ENCODE peak calls at places on chromosomes 7 and 10, in five cellular contexts. One of them, this sample, is unnamed.

GRCh38 chr7:77266162-77266807 is 66.7 kb upstream of the FGL2 start:
- DNase-seq in Panc1: no peak
- DNase-seq in K562: no peak
- DNase-seq in SK-N-SH: no peak
- DNase-seq in HepG2: no peak
- DNase-seq in this sample: peak; percentile 33

GRCh38 chr10:56178210-56178609 is 182.8 kb downstream of the ZWINT start:
- DNase-seq in Panc1: no peak
- DNase-seq in K562: no peak
- DNase-seq in SK-N-SH: peak; percentile 11
- DNase-seq in HepG2: no peak
- DNase-seq in this sample: no peak

GRCh38 chr7:142104550-142105527 is 6.7 kb upstream of the MGAM2 start:
- DNase-seq in Panc1: no peak
- DNase-seq in K562: no peak
- DNase-seq in SK-N-SH: no peak
- DNase-seq in HepG2: peak; percentile 90
- DNase-seq in this sample: no peak

GRCh38 chr7:155405399-155406318 is 52.3 kb upstream of the EN2 start:
- DNase-seq in Panc1: no peak
- DNase-seq in K562: peak; percentile 35
- DNase-seq in SK-N-SH: peak; percentile 70
- DNase-seq in HepG2: no peak
- DNase-seq in this sample: no peak

GRCh38 chr7:22231806-22232205 is 125.1 kb downstream of the RAPGEF5 start:
- DNase-seq in Panc1: no peak
- DNase-seq in K562: no peak
- DNase-seq in SK-N-SH: no peak
- DNase-seq in HepG2: no peak
- DNase-seq in this sample: no peak

GRCh38 chr7:140909476-140910161 is 15.1 kb downstream of the BRAF start:
- DNase-seq in Panc1: no peak
- DNase-seq in K562: no peak
- DNase-seq in SK-N-SH: no peak
- DNase-seq in HepG2: no peak
- DNase-seq in this sample: no peak

GRCh38 chr10:118394557-118395194 is 52.6 kb upstream of the FAM204A start:
- DNase-seq in Panc1: no peak
- DNase-seq in K562: no peak
- DNase-seq in SK-N-SH: no peak
- DNase-seq in HepG2: no peak
- DNase-seq in this sample: no peak

GRCh38 chr7:88167223-88167622 is 52.6 kb downstream of the SRI start:
- DNase-seq in Panc1: no peak
- DNase-seq in K562: no peak
- DNase-seq in SK-N-SH: peak; percentile 19
- DNase-seq in HepG2: no peak
- DNase-seq in this sample: no peak

GRCh38 chr7:37665352-37666022 is 18.1 kb upstream of the GPR141 start:
- DNase-seq in Panc1: no peak
- DNase-seq in K562: no peak
- DNase-seq in SK-N-SH: no peak
- DNase-seq in HepG2: no peak
- DNase-seq in this sample: no peak

GRCh38 chr10:67606572-67606971 is 89.4 kb downstream of the CTNNA3 start:
- DNase-seq in Panc1: peak; percentile 71
- DNase-seq in K562: no peak
- DNase-seq in SK-N-SH: no peak
- DNase-seq in HepG2: no peak
- DNase-seq in this sample: no peak

GRCh38 chr10:132346806-132347205 is 14.8 kb downstream of the LRRC27 start:
- DNase-seq in Panc1: no peak
- DNase-seq in K562: no peak
- DNase-seq in SK-N-SH: no peak
- DNase-seq in HepG2: no peak
- DNase-seq in this sample: no peak

GRCh38 chr10:30432631-30433285 is 1.2 kb upstream of the MAP3K8 start:
- DNase-seq in Panc1: no peak
- DNase-seq in K562: peak; percentile 38
- DNase-seq in SK-N-SH: no peak
- DNase-seq in HepG2: no peak
- DNase-seq in this sample: no peak
- TF ChIP-seq SIN3A in Panc1: no peak
- TF ChIP-seq SIN3A in K562: no peak
- TF ChIP-seq SIN3A in SK-N-SH: no peak
- TF ChIP-seq SIN3A in HepG2: no peak
- TF ChIP-seq SIN3A in this sample: no peak

DNA sequence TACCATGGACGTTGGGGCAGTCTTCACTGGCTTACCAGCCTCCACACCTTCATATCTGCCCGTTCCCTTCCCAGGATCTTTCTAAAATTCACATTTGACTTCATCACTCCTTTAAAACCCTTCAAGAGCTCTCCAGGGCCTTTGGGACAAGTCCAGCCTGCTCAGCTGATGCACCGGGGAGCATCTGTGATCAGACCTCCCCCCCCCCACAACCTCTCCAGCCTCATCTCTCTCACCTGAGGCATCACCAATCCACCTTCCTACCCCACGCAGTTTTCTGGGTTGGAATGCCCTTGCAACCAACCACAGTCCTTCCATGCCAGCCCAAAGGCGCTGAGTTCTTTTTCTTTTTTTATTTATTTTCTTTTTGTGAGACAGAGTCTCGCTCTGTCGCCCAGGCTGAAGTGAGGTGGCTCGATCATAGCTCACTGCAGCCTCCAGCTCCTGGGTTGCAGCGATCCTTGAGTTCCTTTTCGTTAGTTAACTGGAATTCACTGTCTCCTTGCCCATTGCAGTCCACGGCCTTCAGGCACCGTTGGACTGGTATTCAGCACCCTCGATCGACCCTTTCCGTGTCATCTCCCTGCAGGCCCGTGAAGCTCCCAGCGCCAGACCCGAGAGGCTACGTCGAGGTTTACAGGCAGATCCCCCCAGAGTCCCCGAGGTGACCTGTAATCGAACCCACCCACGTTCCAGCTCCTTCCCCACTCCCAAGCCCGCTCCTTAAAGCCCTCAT is 654 bp downstream of the ALKBH4 start:
- DNase-seq in Panc1: no peak
- DNase-seq in K562: no peak
- DNase-seq in SK-N-SH: peak; percentile 76
- DNase-seq in HepG2: no peak
- DNase-seq in this sample: no peak
- TF ChIP-seq SIN3A in Panc1: no peak
- TF ChIP-seq SIN3A in K562: no peak
- TF ChIP-seq SIN3A in SK-N-SH: no peak
- TF ChIP-seq SIN3A in HepG2: no peak
- TF ChIP-seq SIN3A in this sample: no peak

GRCh38 chr7:80699656-80700318 is 61.3 kb downstream of the CD36 start:
- DNase-seq in Panc1: no peak
- DNase-seq in K562: no peak
- DNase-seq in SK-N-SH: no peak
- DNase-seq in HepG2: no peak
- DNase-seq in this sample: no peak

GRCh38 chr7:80703272-80703671 is 64.8 kb downstream of the CD36 start:
- DNase-seq in Panc1: no peak
- DNase-seq in K562: no peak
- DNase-seq in SK-N-SH: no peak
- DNase-seq in HepG2: no peak
- DNase-seq in this sample: no peak

GRCh38 chr7:80699030-80699638 is 60.7 kb downstream of the CD36 start:
- DNase-seq in Panc1: peak; percentile 78
- DNase-seq in K562: peak; percentile 23
- DNase-seq in SK-N-SH: peak; percentile 36
- DNase-seq in HepG2: peak; percentile 25
- DNase-seq in this sample: no peak
- TF ChIP-seq SIN3A in Panc1: no peak
- TF ChIP-seq SIN3A in K562: no peak
- TF ChIP-seq SIN3A in SK-N-SH: no peak
- TF ChIP-seq SIN3A in HepG2: no peak
- TF ChIP-seq SIN3A in this sample: no peak

GRCh38 chr7:113491305-113491704 is 373.0 kb upstream of the SMIM30 start:
- DNase-seq in Panc1: no peak
- DNase-seq in K562: no peak
- DNase-seq in SK-N-SH: no peak
- DNase-seq in HepG2: no peak
- DNase-seq in this sample: no peak
- TF ChIP-seq SIN3A in Panc1: no peak
- TF ChIP-seq SIN3A in K562: no peak
- TF ChIP-seq SIN3A in SK-N-SH: no peak
- TF ChIP-seq SIN3A in HepG2: no peak
- TF ChIP-seq SIN3A in this sample: no peak

GRCh38 chr7:157010588-157011332 is at the start of gene MNX1:
- DNase-seq in Panc1: no peak
- DNase-seq in K562: peak; percentile 100
- DNase-seq in SK-N-SH: peak; percentile 71
- DNase-seq in HepG2: peak; percentile 57
- DNase-seq in this sample: no peak

GRCh38 chr7:157008206-157009169 is 2.0 kb downstream of the MNX1 start:
- DNase-seq in Panc1: no peak
- DNase-seq in K562: no peak
- DNase-seq in SK-N-SH: peak; percentile 49
- DNase-seq in HepG2: no peak
- DNase-seq in this sample: no peak

GRCh38 chr7:157011333-157012112 is 1.1 kb upstream of the MNX1 start:
- DNase-seq in Panc1: no peak
- DNase-seq in K562: no peak
- DNase-seq in SK-N-SH: peak; percentile 52
- DNase-seq in HepG2: peak; percentile 86
- DNase-seq in this sample: no peak

GRCh38 chr7:157009170-157009777 is 1.2 kb downstream of the MNX1 start:
- DNase-seq in Panc1: no peak
- DNase-seq in K562: no peak
- DNase-seq in SK-N-SH: peak; percentile 53
- DNase-seq in HepG2: peak; percentile 56
- DNase-seq in this sample: no peak

GRCh38 chr7:157009778-157010587 is 480 bp downstream of the MNX1 start:
- DNase-seq in Panc1: no peak
- DNase-seq in K562: peak; percentile 80
- DNase-seq in SK-N-SH: peak; percentile 68
- DNase-seq in HepG2: no peak
- DNase-seq in this sample: no peak
- TF ChIP-seq SIN3A in Panc1: no peak
- TF ChIP-seq SIN3A in K562: no peak
- TF ChIP-seq SIN3A in SK-N-SH: no peak
- TF ChIP-seq SIN3A in HepG2: no peak
- TF ChIP-seq SIN3A in this sample: no peak

DNA sequence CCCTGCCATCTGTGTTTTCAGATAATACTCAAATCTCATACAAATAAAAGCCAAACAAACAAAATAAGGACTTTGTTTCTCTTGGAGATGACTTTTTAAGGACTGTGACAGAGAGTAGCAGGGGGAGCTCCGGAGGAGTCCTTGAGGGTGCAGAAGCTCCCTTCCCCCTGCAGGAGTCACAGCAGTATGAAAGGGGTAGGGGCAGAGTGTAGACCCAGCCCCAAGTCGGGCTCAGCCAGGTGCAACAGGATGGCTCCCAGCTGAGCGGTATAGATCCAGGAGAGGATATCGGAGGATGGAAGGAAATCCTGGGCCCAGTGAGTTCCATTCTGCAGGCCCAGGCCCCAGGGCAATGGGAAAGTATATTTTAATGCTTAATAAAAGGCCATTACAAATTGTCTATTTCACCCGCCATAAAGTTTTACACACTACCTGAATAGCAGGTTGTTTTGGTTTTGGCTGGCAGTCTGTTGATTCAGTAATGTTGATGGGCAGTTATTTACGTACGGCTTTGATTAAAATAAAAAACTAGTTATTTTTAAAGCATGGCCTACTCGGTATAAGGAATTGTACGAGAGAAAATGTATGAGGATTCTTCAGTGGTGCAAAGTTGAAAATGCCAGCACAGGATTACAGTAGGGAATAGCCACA is 206.0 kb downstream of the CELF2 start:
- DNase-seq in Panc1: no peak
- DNase-seq in K562: no peak
- DNase-seq in SK-N-SH: no peak
- DNase-seq in HepG2: no peak
- DNase-seq in this sample: no peak
- TF ChIP-seq SIN3A in Panc1: no peak
- TF ChIP-seq SIN3A in K562: no peak
- TF ChIP-seq SIN3A in SK-N-SH: no peak
- TF ChIP-seq SIN3A in HepG2: no peak
- TF ChIP-seq SIN3A in this sample: no peak

GRCh38 chr7:34069676-34070075 is 164.3 kb downstream of the BMPER start:
- DNase-seq in Panc1: no peak
- DNase-seq in K562: no peak
- DNase-seq in SK-N-SH: no peak
- DNase-seq in HepG2: peak; percentile 43
- DNase-seq in this sample: no peak
- TF ChIP-seq SIN3A in Panc1: no peak
- TF ChIP-seq SIN3A in K562: no peak
- TF ChIP-seq SIN3A in SK-N-SH: no peak
- TF ChIP-seq SIN3A in HepG2: no peak
- TF ChIP-seq SIN3A in this sample: no peak

GRCh38 chr7:130566168-130566897 is 74.4 kb downstream of the MEST start:
- DNase-seq in Panc1: no peak
- DNase-seq in K562: no peak
- DNase-seq in SK-N-SH: no peak
- DNase-seq in HepG2: no peak
- DNase-seq in this sample: no peak

GRCh38 chr7:130559184-130559583 is 67.3 kb downstream of the MEST start:
- DNase-seq in Panc1: no peak
- DNase-seq in K562: no peak
- DNase-seq in SK-N-SH: no peak
- DNase-seq in HepG2: no peak
- DNase-seq in this sample: no peak

GRCh38 chr7:130566898-130567280 is 75.0 kb downstream of the MEST start:
- DNase-seq in Panc1: no peak
- DNase-seq in K562: no peak
- DNase-seq in SK-N-SH: no peak
- DNase-seq in HepG2: no peak
- DNase-seq in this sample: no peak

DNA sequence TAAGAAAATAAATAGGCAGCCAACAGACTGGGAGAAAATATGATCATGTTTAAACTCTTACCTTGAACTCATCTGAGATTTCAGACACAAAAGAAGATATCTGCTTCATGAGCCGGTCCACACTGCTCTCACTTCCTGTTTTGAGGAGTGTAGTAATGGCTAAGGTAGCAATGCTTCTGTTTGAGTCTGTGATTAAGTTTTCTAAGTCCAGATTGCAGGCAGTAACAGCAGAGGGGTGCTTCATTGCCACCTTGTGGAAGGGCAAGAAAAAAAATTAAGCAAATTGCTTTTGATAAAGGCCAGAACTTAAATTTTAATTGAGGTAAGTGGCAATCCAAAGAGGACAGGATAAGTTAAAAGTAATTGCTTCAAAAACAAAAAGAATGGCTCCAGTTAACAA is 69.1 kb downstream of the MEST start:
- DNase-seq in Panc1: peak; percentile 35
- DNase-seq in K562: no peak
- DNase-seq in SK-N-SH: no peak
- DNase-seq in HepG2: peak; percentile 20
- DNase-seq in this sample: peak; percentile 40
- TF ChIP-seq SIN3A in Panc1: no peak
- TF ChIP-seq SIN3A in K562: no peak
- TF ChIP-seq SIN3A in SK-N-SH: no peak
- TF ChIP-seq SIN3A in HepG2: no peak
- TF ChIP-seq SIN3A in this sample: no peak

DNA sequence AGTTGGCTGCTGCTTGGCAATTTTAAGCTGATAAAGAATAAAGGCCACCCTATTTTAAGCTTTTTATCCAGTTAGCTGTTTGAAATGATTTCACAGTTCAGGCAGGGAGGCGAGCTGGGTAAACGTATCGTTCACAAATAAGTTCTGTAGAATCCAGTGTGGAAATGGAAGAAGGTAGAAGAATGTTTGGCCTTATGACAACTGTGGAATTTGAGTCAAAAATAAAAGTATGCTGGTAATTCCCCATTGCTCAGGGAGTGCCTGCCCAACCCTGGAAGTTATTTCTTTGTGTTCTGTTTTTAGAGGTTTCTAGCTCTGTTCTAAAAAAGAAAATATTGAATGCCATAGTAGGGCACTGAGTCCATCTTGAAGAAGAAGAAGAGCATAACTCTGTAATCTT is 113.1 kb downstream of the ARL4A start:
- DNase-seq in Panc1: no peak
- DNase-seq in K562: no peak
- DNase-seq in SK-N-SH: no peak
- DNase-seq in HepG2: no peak
- DNase-seq in this sample: no peak
- TF ChIP-seq SIN3A in Panc1: no peak
- TF ChIP-seq SIN3A in K562: no peak
- TF ChIP-seq SIN3A in SK-N-SH: no peak
- TF ChIP-seq SIN3A in HepG2: no peak
- TF ChIP-seq SIN3A in this sample: no peak